ENCODE peak calls at places on chromosome 9, in seven cellular contexts. V is neural progenitor cell, U is GM23248, G is MM.1S, Z is GM23338, R is OCI-LY7, J is PC-3. E is an unnamed sample.

GRCh38 chr9:136088481-136088938 is 6.6 kb downstream of the NACC2 start:
- DNase-seq in U (no peak), G (no peak), J (no peak), R (no peak), Z (no peak), V (peak; percentile 1), E (peak; percentile 50)

GRCh38 chr9:98121096-98121495 is 2.1 kb upstream of the TRIM14 start:
- DNase-seq in G (no peak), R (peak; percentile 19), U (peak; percentile 58), Z (no peak), J (peak; percentile 57), V (no peak), E (no peak)

GRCh38 chr9:89903076-89903475 is 298.3 kb downstream of the GADD45G start:
- DNase-seq in Z (no peak), R (no peak), U (no peak), J (no peak), G (no peak), V (no peak), E (no peak)

GRCh38 chr9:81344366-81344765 is 345.0 kb downstream of the TLE1 start:
- DNase-seq in G (no peak), V (peak; percentile 34), J (no peak), R (no peak), U (no peak), Z (no peak), E (no peak)

GRCh38 chr9:94783121-94783664 is 56.7 kb downstream of the AOPEP start:
- DNase-seq in J (peak; percentile 98), U (peak; percentile 94), R (peak; percentile 56), G (peak; percentile 70), V (peak; percentile 88), Z (peak; percentile 95), E (peak; percentile 68)

GRCh38 chr9:110578896-110579752 is at the start of gene SVEP1:
- DNase-seq in V (peak; percentile 75), G (no peak), J (no peak), U (peak; percentile 92), Z (peak; percentile 70), R (no peak), E (peak; percentile 75)

GRCh38 chr9:89475891-89476440 is 21.9 kb downstream of the SEMA4D start:
- DNase-seq in R (no peak), J (no peak), V (no peak), Z (no peak), G (no peak), U (no peak), E (no peak)

GRCh38 chr9:13274901-13275641 is 4.4 kb downstream of the MPDZ start:
- DNase-seq in G (no peak), V (no peak), U (peak; percentile 73), J (peak; percentile 13), R (no peak), Z (peak; percentile 21), E (peak; percentile 29)

GRCh38 chr9:89171693-89172092 is 6.9 kb downstream of the SHC3 start:
- DNase-seq in Z (no peak), V (no peak), G (no peak), R (no peak), J (peak; percentile 24), U (no peak), E (no peak)

GRCh38 chr9:113012492-113012891 is 500 bp upstream of the ZNF883 start:
- DNase-seq in R (no peak), U (peak; percentile 14), Z (peak; percentile 24), V (no peak), J (no peak), G (no peak), E (peak; percentile 37)

GRCh38 chr9:127970401-127971313 is 10.1 kb downstream of the EEIG1 start:
- DNase-seq in G (peak; percentile 94), R (peak; percentile 91), J (peak; percentile 43), V (peak; percentile 46), Z (no peak), U (no peak), E (peak; percentile 10)

GRCh38 chr9:69527454-69527853 is 144.7 kb downstream of the APBA1 start:
- DNase-seq in Z (no peak), R (no peak), V (no peak), G (no peak), U (no peak), J (no peak), E (no peak)

GRCh38 chr9:118529624-118530214 is 825.5 kb downstream of the TLR4 start:
- DNase-seq in R (no peak), Z (no peak), U (peak; percentile 8), G (no peak), V (no peak), J (no peak), E (peak; percentile 7)

GRCh38 chr9:9215050-9215449 is 1397.8 kb downstream of the PTPRD start:
- DNase-seq in G (no peak), U (no peak), J (no peak), Z (no peak), V (no peak), R (no peak), E (no peak)

GRCh38 chr9:8114826-8115225 is 315.2 kb upstream of the DMAC1 start:
- DNase-seq in V (no peak), Z (no peak), G (no peak), J (no peak), R (no peak), U (no peak), E (no peak)
- TF ChIP-seq EZH2phosphoT487 in V (no peak), Z (no peak), G (no peak), J (no peak), R (no peak), U (no peak), E (no peak)

DNA sequence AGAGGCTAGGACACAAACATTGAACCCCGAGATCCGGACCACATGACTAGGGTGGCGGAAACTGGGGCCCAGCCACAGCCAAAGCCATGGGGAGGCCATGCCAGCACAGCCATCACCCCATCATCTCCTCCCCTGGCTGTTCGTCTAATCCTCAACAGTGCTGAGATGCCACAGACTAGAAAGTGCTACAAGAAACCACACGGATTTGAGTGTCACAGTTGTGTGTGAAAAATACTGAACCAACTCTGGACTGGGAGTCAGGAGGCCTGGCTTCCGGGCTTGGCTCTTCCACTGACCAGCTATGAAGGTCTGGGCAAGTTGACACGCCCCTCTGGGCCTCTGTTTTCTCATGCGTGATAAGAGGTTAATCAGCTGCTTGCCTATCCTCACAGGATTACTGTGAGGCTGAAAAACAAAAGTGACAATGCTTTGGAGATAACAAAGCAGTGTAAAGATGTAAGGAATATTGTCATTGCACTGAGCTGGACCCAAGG is 38.8 kb upstream of the SHB start:
- DNase-seq in U (no peak), J (no peak), R (no peak), G (no peak), V (peak; percentile 85), Z (no peak), E (no peak)
- TF ChIP-seq EZH2phosphoT487 in U (no peak), J (no peak), R (no peak), G (no peak), V (peak; percentile 22), Z (no peak), E (no peak)

DNA sequence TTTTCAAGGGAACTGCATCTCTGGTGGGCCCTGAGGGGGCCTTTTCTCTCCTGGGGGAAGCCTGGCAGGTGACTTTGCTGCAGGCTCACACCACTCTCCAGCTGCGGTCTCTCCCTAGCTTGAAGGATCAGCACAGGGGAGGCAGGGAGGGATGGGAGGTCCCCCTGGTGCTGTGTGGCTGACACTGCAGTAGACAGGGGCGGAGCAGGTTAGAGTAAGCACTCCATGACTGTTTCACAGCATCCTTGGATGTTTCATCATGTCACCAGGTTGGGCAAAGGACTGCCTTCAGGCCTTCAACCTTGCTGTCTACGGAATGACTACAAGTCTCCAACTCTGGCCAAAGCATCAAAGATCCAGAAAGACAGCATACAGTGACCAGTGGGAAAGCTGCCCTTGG is 470.7 kb downstream of the CDK5RAP2 start:
- DNase-seq in V (peak; percentile 74), Z (peak; percentile 80), J (no peak), R (peak; percentile 2), G (no peak), U (peak; percentile 24), E (peak; percentile 50)
- TF ChIP-seq EZH2phosphoT487 in V (no peak), Z (no peak), J (no peak), R (no peak), G (no peak), U (no peak), E (no peak)

GRCh38 chr9:87707805-87708500 is 18.0 kb upstream of the CTSL start:
- DNase-seq in J (no peak), G (no peak), V (no peak), Z (no peak), U (no peak), R (no peak), E (no peak)
- TF ChIP-seq EZH2phosphoT487 in J (no peak), G (no peak), V (no peak), Z (no peak), U (no peak), R (no peak), E (no peak)

DNA sequence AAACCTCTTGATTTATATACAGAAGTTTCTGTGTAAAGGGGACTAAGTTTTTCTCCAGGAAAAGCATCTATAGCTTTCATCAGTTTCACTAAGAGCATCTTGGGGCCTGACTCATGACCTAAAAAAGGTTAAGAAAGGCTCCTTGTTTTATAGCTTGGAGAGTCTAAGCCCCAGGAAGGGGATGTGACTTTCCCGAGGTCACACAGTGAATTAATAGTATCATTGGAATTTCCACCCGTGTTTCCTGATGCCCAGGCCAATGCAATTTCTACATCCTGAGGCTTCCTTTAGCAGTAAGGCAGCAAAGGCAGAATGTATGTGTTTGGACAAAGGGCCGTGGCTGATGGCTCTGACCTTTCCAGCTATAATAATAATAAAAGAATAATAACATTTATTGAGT is 8.6 kb downstream of the MORN5 start:
- DNase-seq in G (no peak), V (no peak), Z (no peak), J (no peak), U (peak; percentile 50), R (no peak), E (no peak)
- TF ChIP-seq EZH2phosphoT487 in G (no peak), V (no peak), Z (no peak), J (no peak), U (no peak), R (no peak), E (no peak)

GRCh38 chr9:138025908-138026307 is 148.3 kb downstream of the CACNA1B start:
- DNase-seq in J (no peak), R (no peak), U (no peak), G (no peak), V (no peak), Z (no peak), E (no peak)
- TF ChIP-seq EZH2phosphoT487 in J (no peak), R (no peak), U (no peak), G (no peak), V (no peak), Z (no peak), E (no peak)

E was measured in SK-N-SH.